ENCODE peak calls at places on chromosomes 11 and 22, in six cellular contexts. U is adipocyte; A is T follicular helper cell; K is iris pigment epithelial cell; F is activated T-helper 1 cell treated with anti-CD3 and anti-CD28 coated beads, Interleukin-2, amount 50 U/mL, for 16 hours; R is nucleus accumbens. W is an unnamed sample.

GRCh38 chr22:42203609-42204008 is 66.8 kb downstream of the TCF20 start:
- DNase-seq in U (no peak), A (no peak), K (no peak), F (no peak), R (no peak), W (no peak)

GRCh38 chr22:28939394-28939793 is 56.0 kb downstream of the ZNRF3 start:
- DNase-seq in U (no peak), A (no peak), K (no peak), F (no peak), R (no peak), W (no peak)

GRCh38 chr22:49970528-49971231 is 10.1 kb downstream of the PIM3 start:
- DNase-seq in U (peak), A (peak), K (peak), F (peak), R (peak), W (peak)

GRCh38 chr11:112343368-112344039 is 82.8 kb upstream of the PLET1 start:
- DNase-seq in U (peak), A (no peak), K (peak), F (no peak), R (no peak), W (no peak)

GRCh38 chr11:57318178-57318577 is 6.6 kb downstream of the TNKS1BP1 start:
- DNase-seq in U (peak), A (no peak), K (no peak), F (no peak), R (no peak), W (no peak)

GRCh38 chr11:91231226-91231625 is 993.4 kb upstream of the FAT3 start:
- DNase-seq in U (no peak), A (no peak), K (no peak), F (no peak), R (no peak), W (no peak)

GRCh38 chr11:78441956-78442355 is 24.3 kb upstream of the GAB2 start:
- DNase-seq in U (no peak), A (no peak), K (no peak), F (no peak), R (no peak), W (no peak)

GRCh38 chr22:42970029-42970428 is 44.9 kb downstream of the PACSIN2 start:
- DNase-seq in U (no peak), A (no peak), K (no peak), F (no peak), R (no peak), W (no peak)

GRCh38 chr11:72189448-72190250 is 2.3 kb upstream of the FOLR1 start:
- DNase-seq in U (no peak), A (no peak), K (no peak), F (no peak), R (peak), W (no peak)

GRCh38 chr11:34267440-34267839 is 90.4 kb downstream of the ABTB2 start:
- DNase-seq in U (peak), A (no peak), K (no peak), F (no peak), R (no peak), W (no peak)

GRCh38 chr22:25368271-25368670 is 148.8 kb downstream of the CRYBB2 start:
- DNase-seq in U (peak), A (no peak), K (peak), F (no peak), R (no peak), W (no peak)

GRCh38 chr11:57649826-57650738 is at the start of gene YPEL4:
- DNase-seq in U (peak), A (peak), K (peak), F (peak), R (peak), W (peak)

GRCh38 chr22:46528121-46528610 is 9.3 kb downstream of the CELSR1 start:
- DNase-seq in U (no peak), A (no peak), K (peak), F (no peak), R (no peak), W (no peak)

GRCh38 chr11:76628408-76628947 is 42.1 kb downstream of the LRRC32 start:
- DNase-seq in U (no peak), A (no peak), K (no peak), F (no peak), R (no peak), W (no peak)

GRCh38 chr22:45999379-45999971 is 22.5 kb upstream of the WNT7B start:
- DNase-seq in U (no peak), A (no peak), K (no peak), F (no peak), R (no peak), W (no peak)

GRCh38 chr11:103800406-103801114 is 235.9 kb upstream of the DDI1 start:
- DNase-seq in U (no peak), A (no peak), K (no peak), F (no peak), R (no peak), W (no peak)

GRCh38 chr22:41780714-41781507 is 19.6 kb upstream of the CCDC134 start:
- DNase-seq in U (peak), A (peak), K (peak), F (peak), R (no peak), W (peak)

GRCh38 chr11:72306186-72306585 is 62.2 kb upstream of the PHOX2A start:
- DNase-seq in U (peak), A (no peak), K (peak), F (no peak), R (no peak), W (no peak)

GRCh38 chr11:79431535-79431934 is 9.3 kb downstream of the TENM4 start:
- DNase-seq in U (no peak), A (no peak), K (peak), F (no peak), R (no peak), W (no peak)

GRCh38 chr11:41446107-41446506 is 13.3 kb downstream of the LRRC4C start:
- DNase-seq in U (no peak), A (no peak), K (no peak), F (no peak), R (no peak), W (no peak)

GRCh38 chr11:95908826-95909225 is 15.1 kb downstream of the MTMR2 start:
- DNase-seq in U (no peak), A (no peak), K (peak), F (no peak), R (no peak), W (no peak)

W was measured in effector memory CD4-positive, alpha-beta T cell.